ENCODE peak calls at places on chromosomes 12 and 14, in seven cellular contexts. F is NB4, U is AG04450, L is fibroblast of mammary gland, Y is GM12865, E is brain microvascular endothelial cell, V is hepatocyte. B is an unnamed sample.

GRCh38 chr12:89383235-89384049 is 31.1 kb upstream of the DUSP6 start:
- DNase-seq in F (peak), U (no peak), L (peak), Y (no peak), E (no peak), V (no peak), B (peak)

GRCh38 chr12:10143205-10143604 is 13.2 kb upstream of the CLEC7A start:
- DNase-seq in F (no peak), U (no peak), L (peak), Y (no peak), E (peak), V (no peak), B (no peak)

GRCh38 chr12:121628037-121628436 is 1.7 kb downstream of the ORAI1 start:
- DNase-seq in F (peak), U (no peak), L (no peak), Y (peak), E (no peak), V (peak), B (no peak)

GRCh38 chr12:58341791-58342190 is 400.4 kb downstream of the ATP23 start:
- DNase-seq in F (no peak), U (peak), L (peak), Y (no peak), E (no peak), V (peak), B (peak)

GRCh38 chr12:127145929-127146789 is 1120.8 kb upstream of the TMEM132C start:
- DNase-seq in F (no peak), U (no peak), L (peak), Y (no peak), E (peak), V (no peak), B (peak)

GRCh38 chr12:52019123-52019770 is 12.5 kb downstream of the TAMALIN start:
- DNase-seq in F (no peak), U (no peak), L (no peak), Y (no peak), E (no peak), V (no peak), B (no peak)

GRCh38 chr14:91038439-91038838 is 22.0 kb downstream of the RPS6KA5 start:
- DNase-seq in F (peak), U (no peak), L (peak), Y (no peak), E (no peak), V (no peak), B (peak)

GRCh38 chr14:50920482-50921225 is 23.6 kb downstream of the PYGL start:
- DNase-seq in F (no peak), U (peak), L (peak), Y (no peak), E (peak), V (no peak), B (peak)

GRCh38 chr14:23349156-23349845 is 3.4 kb downstream of the SLC22A17 start:
- DNase-seq in F (no peak), U (no peak), L (no peak), Y (no peak), E (no peak), V (no peak), B (no peak)

GRCh38 chr12:77941396-77941795 is 110.7 kb downstream of the NAV3 start:
- DNase-seq in F (no peak), U (no peak), L (no peak), Y (no peak), E (no peak), V (no peak), B (no peak)

GRCh38 chr14:102317564-102318248 is 1.8 kb upstream of the ZNF839 start:
- DNase-seq in F (peak), U (no peak), L (peak), Y (peak), E (no peak), V (peak), B (peak)

GRCh38 chr14:74636424-74637183 is 24.6 kb upstream of the LTBP2 start:
- DNase-seq in F (no peak), U (no peak), L (no peak), Y (no peak), E (no peak), V (no peak), B (no peak)

GRCh38 chr12:119992129-119992705 is 3.2 kb downstream of the BICDL1 start:
- DNase-seq in F (no peak), U (no peak), L (no peak), Y (no peak), E (no peak), V (no peak), B (no peak)

GRCh38 chr14:25121342-25122129 is 71.6 kb upstream of the STXBP6 start:
- DNase-seq in F (no peak), U (no peak), L (peak), Y (no peak), E (no peak), V (peak), B (peak)

GRCh38 chr12:89939468-89940215 is 231.0 kb upstream of the ATP2B1 start:
- DNase-seq in F (no peak), U (no peak), L (peak), Y (no peak), E (no peak), V (no peak), B (no peak)

GRCh38 chr12:124294686-124295315 is at the start of gene RFLNA:
- DNase-seq in F (no peak), U (no peak), L (no peak), Y (no peak), E (no peak), V (peak), B (peak)

DNA sequence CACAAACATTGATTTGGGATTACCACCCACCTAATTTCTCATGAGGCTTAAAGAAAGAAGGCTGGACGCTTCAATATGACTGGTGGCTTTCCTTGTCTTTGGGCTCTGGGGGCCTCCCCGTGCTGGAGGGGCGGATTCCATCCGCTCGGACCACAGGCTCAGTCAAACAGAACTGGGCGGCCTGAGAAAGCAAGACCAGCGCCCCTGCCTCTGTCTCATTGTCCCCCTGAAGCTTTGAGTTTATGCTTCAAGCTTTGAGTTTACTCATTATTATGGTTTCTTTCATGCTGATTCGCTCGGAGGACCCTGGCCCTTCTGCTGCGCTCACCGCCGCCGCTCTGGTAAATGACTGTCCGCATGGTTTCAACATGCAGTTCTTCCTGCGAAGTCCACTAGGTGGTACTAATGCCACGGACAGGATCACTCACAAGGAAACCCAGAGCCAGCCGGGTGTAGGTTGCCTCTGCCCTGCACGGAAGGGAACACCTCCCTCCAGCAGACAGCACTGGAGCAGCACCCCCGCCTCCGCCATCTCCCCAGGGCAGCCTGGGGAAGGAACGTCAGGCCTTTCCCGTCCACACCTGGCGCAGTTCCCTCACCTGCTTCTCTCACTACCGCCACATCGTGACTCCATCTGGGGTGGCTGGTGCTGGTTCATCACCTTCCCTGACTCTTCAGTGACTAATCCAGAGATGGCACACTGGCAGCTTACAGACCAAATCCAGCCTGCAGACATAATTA is 13.2 kb upstream of the TIGAR start:
- DNase-seq in F (peak), U (peak), L (peak), Y (peak), E (peak), V (peak), B (peak)
- H3K4me3 ChIP-seq in F (no peak), U (peak), L (no peak), Y (no peak), E (peak), V (no peak), B (no peak)

DNA sequence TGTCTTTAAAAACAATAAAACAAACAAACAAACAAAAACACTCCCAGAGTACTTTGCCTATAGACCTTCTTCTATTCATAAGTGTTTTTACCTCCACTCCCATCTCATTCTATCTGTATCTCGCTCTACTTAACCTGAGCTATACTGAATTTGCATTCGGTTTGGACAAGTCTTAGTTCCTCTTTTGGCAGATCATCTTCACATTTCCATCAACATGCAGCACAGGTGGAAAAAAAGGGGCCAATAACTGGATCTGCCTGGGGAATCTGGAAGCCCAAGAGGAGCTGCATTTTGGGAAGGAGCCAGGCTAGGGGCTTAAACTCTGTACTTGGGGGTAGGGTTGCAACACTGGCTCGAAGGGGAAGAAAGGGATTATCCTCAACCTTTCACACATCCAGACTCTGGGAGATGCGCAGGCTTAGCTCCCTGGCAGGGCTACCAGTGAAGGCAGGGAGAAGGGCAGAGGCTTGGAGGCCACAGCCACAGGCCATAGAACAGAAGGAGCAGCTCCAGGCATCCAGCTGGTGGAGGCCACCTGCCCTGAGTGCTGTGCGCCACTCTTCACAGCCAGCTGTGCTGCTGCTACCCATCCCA is 4.1 kb downstream of the NINJ2 start:
- DNase-seq in F (no peak), U (no peak), L (no peak), Y (peak), E (no peak), V (no peak), B (no peak)
- TF ChIP-seq CTCF in F (no peak), U (no peak), L (no peak), Y (no peak), E (no peak), V (no peak), B (no peak)

GRCh38 chr12:8120072-8120713 is 3.2 kb upstream of the CLEC4A start:
- DNase-seq in F (no peak), U (no peak), L (no peak), Y (no peak), E (no peak), V (no peak), B (no peak)
- H3K4me3 ChIP-seq in F (no peak), U (no peak), L (no peak), Y (no peak), E (no peak), V (no peak), B (no peak)

DNA sequence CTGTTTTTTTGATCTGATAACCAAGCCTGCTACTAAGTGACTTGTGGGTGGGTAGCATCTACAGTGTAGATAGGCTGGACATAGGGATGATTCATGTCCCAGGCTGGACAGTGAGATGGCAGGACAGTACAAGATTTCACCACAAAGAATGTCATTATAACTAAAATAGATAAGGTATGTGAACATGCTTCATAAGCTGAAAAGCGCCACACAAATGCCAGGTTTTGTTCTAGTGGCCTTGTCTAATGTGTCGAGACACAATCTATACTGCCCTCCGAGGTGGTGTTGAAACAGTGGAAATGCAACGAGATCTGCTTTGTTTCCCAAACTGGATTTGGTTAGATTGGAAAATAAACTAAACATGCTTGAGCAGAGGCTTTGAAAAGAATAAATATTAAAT is 4.4 kb downstream of the LGALS3 start:
- DNase-seq in F (peak), U (no peak), L (peak), Y (no peak), E (peak), V (peak), B (peak)
- TF ChIP-seq CTCF in F (peak), U (peak), L (peak), Y (no peak), E (peak), V (peak), B (peak)

GRCh38 chr14:103872492-103873113 is 25.2 kb upstream of the PPP1R13B start:
- DNase-seq in F (no peak), U (no peak), L (no peak), Y (peak), E (no peak), V (no peak), B (no peak)
- H3K4me3 ChIP-seq in F (no peak), U (no peak), L (no peak), Y (peak), E (no peak), V (no peak), B (peak)

DNA sequence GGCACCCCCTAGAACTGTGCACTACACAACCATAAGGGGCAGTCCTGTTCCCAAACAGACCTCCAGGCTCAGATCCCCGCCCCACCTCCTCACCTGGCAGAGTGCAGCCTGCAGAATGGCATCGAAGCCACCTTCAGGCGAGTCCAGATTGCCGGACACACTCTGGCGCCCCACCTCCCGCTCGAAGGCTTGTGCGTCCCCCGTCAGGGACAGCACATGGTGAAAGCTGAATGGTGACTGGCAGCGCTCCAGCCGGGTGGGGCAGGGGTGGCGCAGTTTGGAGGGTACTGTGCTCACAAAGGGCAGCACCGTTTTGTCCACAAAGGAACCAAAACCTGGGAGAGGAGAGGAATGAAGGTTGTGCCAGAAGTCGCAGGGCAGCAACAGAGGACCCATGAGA is 10.6 kb downstream of the ITGB7 start:
- DNase-seq in F (no peak), U (no peak), L (no peak), Y (no peak), E (no peak), V (no peak), B (no peak)
- TF ChIP-seq CTCF in F (no peak), U (no peak), L (no peak), Y (no peak), E (no peak), V (no peak), B (no peak)

GRCh38 chr14:63757211-63757610 is 29.3 kb upstream of the SGPP1 start:
- DNase-seq in F (no peak), U (no peak), L (no peak), Y (no peak), E (no peak), V (no peak), B (no peak)

GRCh38 chr14:63761356-63762117 is 33.7 kb upstream of the SGPP1 start:
- DNase-seq in F (peak), U (no peak), L (no peak), Y (no peak), E (no peak), V (no peak), B (no peak)

GRCh38 chr14:63760014-63760413 is 32.1 kb upstream of the SGPP1 start:
- DNase-seq in F (no peak), U (no peak), L (no peak), Y (peak), E (no peak), V (no peak), B (no peak)

GRCh38 chr14:63764103-63764502 is 36.2 kb upstream of the SGPP1 start:
- DNase-seq in F (no peak), U (peak), L (no peak), Y (no peak), E (no peak), V (no peak), B (no peak)

DNA sequence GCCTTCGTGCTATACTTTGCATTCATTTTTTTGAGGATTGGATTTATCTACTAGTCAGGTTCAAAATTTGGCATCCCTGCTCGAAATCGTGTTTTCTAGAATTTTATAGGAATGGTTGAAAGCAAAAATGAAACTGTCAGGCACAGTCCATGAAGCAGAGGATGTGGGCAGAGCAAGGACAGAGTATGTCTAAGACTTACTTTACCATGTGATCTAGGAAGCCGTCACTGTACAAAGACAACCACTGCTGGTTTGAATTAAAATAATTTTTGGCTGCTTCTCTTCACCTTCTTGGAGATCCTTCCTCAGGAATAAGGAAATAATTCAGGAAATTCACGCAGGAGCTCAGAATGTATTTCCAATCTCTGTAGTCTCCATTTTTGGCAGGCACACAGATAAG is 31.6 kb upstream of the SGPP1 start:
- DNase-seq in F (no peak), U (no peak), L (peak), Y (peak), E (no peak), V (no peak), B (peak)
- H3K4me3 ChIP-seq in F (no peak), U (no peak), L (no peak), Y (peak), E (no peak), V (no peak), B (no peak)

DNA sequence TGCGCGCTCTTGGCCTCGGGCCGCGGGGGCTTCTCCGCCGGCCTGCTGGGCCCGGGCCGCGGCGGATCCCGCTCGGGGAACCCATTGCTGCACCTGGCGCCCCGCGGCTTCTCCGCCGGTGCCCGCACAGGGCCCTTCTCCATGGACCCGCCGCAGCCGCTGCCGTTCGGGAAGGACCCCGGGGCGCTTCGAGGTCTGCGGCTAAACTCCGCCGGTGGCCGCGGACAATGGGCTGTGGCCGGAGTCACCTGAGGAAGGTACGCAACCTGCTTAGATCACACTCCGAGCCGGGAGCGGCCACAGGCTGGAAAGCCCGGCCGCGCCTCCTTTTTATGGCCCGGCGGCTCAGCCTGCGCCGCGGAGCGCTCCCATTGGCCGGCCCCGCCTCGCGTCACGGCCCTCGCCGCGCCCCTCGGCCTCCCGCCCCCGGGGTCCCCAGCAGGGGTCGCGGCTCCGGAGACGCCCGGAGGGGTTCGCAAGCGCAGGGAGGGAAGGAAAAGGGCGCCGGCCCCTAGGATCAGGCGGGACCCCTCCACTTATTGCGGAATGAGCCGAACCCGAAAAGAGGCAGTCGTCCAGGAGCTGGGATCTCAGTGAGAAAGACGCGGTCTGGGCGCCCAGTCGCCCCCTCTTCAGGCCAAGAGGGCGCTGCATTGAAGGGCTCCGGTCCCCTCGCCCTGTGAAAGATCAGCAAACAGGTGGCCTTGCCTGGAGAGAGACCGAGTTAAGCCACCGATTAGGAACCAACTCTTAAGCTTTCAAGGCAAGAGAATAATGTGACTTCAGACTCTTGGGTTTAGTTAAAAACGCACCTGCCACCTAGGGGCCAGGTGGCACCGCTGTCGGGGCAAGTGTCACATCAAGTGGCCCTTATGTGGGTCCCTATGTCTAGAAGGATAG is at the start of gene GCH1:
- DNase-seq in F (peak), U (no peak), L (no peak), Y (peak), E (peak), V (peak), B (peak)
- TF ChIP-seq CTCF in F (no peak), U (peak), L (no peak), Y (peak), E (peak), V (peak), B (peak)

GRCh38 chr14:61296707-61297502 is 15.8 kb upstream of the TMEM30B start:
- DNase-seq in F (peak), U (no peak), L (peak), Y (peak), E (peak), V (peak), B (peak)

GRCh38 chr14:61297581-61297980 is 16.4 kb upstream of the TMEM30B start:
- DNase-seq in F (no peak), U (no peak), L (no peak), Y (no peak), E (no peak), V (no peak), B (no peak)

GRCh38 chr14:61300209-61300608 is 19.1 kb upstream of the TMEM30B start:
- DNase-seq in F (no peak), U (no peak), L (no peak), Y (no peak), E (no peak), V (no peak), B (no peak)

GRCh38 chr14:61298834-61299233 is 17.7 kb upstream of the TMEM30B start:
- DNase-seq in F (no peak), U (no peak), L (no peak), Y (no peak), E (no peak), V (no peak), B (no peak)

DNA sequence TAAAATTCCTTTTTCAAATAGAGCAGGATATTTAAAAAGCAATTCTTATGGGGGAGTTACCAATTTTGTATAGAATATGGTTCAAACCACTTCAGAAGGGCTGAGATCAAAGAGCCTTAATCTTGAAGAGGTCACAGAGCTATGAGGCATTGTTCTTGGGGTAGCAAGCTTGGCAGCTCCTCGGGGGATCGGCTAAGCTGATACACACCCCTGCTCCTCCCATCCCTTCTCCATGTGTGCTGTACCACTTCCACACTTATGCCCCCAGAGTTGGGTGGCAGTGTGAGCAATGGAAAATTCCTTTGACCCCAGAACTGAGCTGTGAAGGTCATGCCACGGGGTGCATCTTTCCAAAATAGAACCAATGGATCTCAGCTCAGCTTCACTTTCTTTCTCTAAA is 15.0 kb upstream of the TMEM30B start:
- DNase-seq in F (no peak), U (no peak), L (no peak), Y (no peak), E (no peak), V (no peak), B (no peak)
- H3K4me3 ChIP-seq in F (no peak), U (no peak), L (no peak), Y (no peak), E (no peak), V (no peak), B (no peak)